ENCODE peak calls at places on chromosomes 7 and 10, in six cellular contexts. E, X, J, D, H and S are unnamed samples.

GRCh38 chr7:128266891-128267839 is 26.1 kb downstream of the LEP start:
- DNase-seq in E (peak), X (peak), J (peak), D (no peak), H (no peak), S (no peak)

GRCh38 chr7:8208661-8209060 is 53.3 kb downstream of the ICA1 start:
- DNase-seq in E (no peak), X (no peak), J (no peak), D (no peak), H (no peak), S (no peak)

GRCh38 chr7:5630670-5631069 is 150.8 kb downstream of the RNF216 start:
- DNase-seq in E (no peak), X (no peak), J (no peak), D (no peak), H (no peak), S (no peak)

GRCh38 chr7:116399808-116400207 is 99.7 kb upstream of the CAV2 start:
- DNase-seq in E (peak), X (no peak), J (no peak), D (no peak), H (no peak), S (no peak)

GRCh38 chr10:43855667-43856210 is 207.1 kb upstream of the ZNF32 start:
- DNase-seq in E (no peak), X (no peak), J (peak), D (no peak), H (no peak), S (no peak)

GRCh38 chr10:12418000-12418399 is 68.7 kb downstream of the CAMK1D start:
- DNase-seq in E (peak), X (no peak), J (peak), D (no peak), H (no peak), S (no peak)

GRCh38 chr10:44071479-44071878 is 313.4 kb downstream of the CXCL12 start:
- DNase-seq in E (peak), X (no peak), J (no peak), D (no peak), H (no peak), S (no peak)

GRCh38 chr10:98041352-98042043 is 11.1 kb upstream of the CRTAC1 start:
- DNase-seq in E (peak), X (peak), J (peak), D (peak), H (no peak), S (peak)

GRCh38 chr7:96410440-96410839 is 88.5 kb upstream of the SLC25A13 start:
- DNase-seq in E (no peak), X (no peak), J (no peak), D (no peak), H (no peak), S (no peak)

GRCh38 chr7:26657139-26657753 is 207.1 kb downstream of the SKAP2 start:
- DNase-seq in E (no peak), X (no peak), J (no peak), D (no peak), H (no peak), S (no peak)

GRCh38 chr10:62924344-62924748 is 108.2 kb upstream of the EGR2 start:
- DNase-seq in E (no peak), X (no peak), J (no peak), D (no peak), H (no peak), S (peak)

GRCh38 chr7:90897961-90898469 is 301.9 kb downstream of the CDK14 start:
- DNase-seq in E (no peak), X (no peak), J (no peak), D (no peak), H (no peak), S (no peak)

GRCh38 chr10:80163741-80164341 is 31.3 kb downstream of the PLAC9 start:
- DNase-seq in E (peak), X (no peak), J (no peak), D (peak), H (no peak), S (no peak)

GRCh38 chr10:62093863-62094291 is 174.8 kb downstream of the RTKN2 start:
- DNase-seq in E (peak), X (no peak), J (no peak), D (no peak), H (no peak), S (no peak)

GRCh38 chr10:63264852-63265617 is 131.9 kb downstream of the NRBF2 start:
- DNase-seq in E (peak), X (no peak), J (no peak), D (peak), H (no peak), S (no peak)

GRCh38 chr10:88953662-88954061 is 1.1 kb upstream of the ACTA2 start:
- DNase-seq in E (no peak), X (no peak), J (no peak), D (no peak), H (no peak), S (no peak)

GRCh38 chr10:44786451-44786850 is 124.7 kb upstream of the TMEM72 start:
- DNase-seq in E (peak), X (no peak), J (no peak), D (no peak), H (no peak), S (no peak)

GRCh38 chr7:1938788-1939433 is 268.8 kb downstream of the ELFN1 start:
- DNase-seq in E (no peak), X (no peak), J (peak), D (no peak), H (no peak), S (no peak)

GRCh38 chr7:92880212-92881090 is 44.1 kb upstream of the CDK6 start:
- DNase-seq in E (no peak), X (no peak), J (no peak), D (peak), H (no peak), S (peak)
- TF ChIP-seq CTCF in E (peak), X (peak), J (peak), D (peak), H (no peak), S (no peak)

GRCh38 chr7:144011458-144012230 is 11.5 kb downstream of the OR6B1 start:
- DNase-seq in E (peak), X (no peak), J (no peak), D (peak), H (no peak), S (no peak)
- TF ChIP-seq CTCF in E (peak), X (no peak), J (no peak), D (peak), H (no peak), S (no peak)

DNA sequence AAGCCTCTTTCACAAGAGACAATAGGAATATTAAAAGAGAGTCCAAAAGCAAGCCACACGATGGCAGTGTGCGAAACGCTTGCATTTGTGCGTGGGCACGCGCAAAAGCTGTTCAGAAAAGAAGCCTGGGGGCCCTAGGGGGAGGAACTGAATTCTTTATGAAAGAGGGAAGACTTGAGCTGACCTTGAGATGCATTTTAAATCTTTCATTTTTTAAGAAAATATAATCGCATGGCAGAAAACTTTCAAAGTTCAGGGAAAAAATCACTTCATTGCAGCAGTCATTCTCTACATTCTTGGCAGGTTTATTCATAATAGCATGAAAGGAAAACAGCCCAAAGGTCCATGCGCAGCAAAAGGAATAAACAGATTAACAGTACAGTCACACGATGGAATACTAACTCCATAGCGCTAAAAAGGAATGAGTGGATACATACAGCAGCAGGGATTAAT is 206.5 kb upstream of the PRKCQ start:
- DNase-seq in E (peak), X (peak), J (no peak), D (peak), H (no peak), S (no peak)
- TF ChIP-seq CTCF in E (peak), X (peak), J (peak), D (peak), H (no peak), S (peak)

DNA sequence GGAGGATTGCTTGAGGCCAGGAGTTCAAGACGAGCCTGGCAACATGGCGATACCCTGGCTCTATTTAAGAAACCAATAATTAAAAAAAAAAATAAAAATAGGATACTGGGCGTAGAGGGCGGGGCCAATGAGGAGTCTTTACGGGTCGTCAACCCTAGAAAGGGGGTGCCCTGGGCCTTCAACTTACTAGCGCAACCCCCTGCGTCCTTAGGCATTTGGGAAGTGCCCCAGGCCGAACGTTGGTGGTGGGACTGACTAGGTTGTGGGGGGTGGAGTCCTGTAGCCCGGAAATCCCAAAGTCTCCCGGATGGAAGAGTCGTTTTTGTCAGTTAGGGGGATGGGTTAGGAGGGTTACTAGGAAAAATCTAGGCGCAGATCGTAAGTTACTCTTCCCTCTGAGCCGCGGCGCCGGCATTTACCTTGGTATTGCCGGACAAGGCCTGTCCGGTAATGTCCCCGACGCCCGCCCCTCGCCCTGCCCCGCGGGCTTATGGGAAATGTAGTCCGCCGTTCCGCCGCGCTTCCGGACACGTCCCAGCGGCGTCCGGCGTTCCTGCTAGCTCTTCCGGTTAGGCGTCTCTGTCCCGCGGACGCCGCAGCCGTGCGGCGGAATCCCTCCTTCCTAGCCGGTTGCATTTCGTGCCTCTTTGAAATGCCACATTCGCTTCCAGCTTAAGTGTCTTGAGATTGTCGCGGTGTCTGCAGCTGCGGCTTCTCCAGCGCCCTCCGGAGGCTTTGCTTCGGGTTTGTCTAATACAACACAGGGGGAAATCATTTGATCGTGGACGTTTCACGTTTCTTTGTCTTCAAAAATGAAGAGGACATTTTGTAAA is 1.3 kb upstream of the ACBD5 start:
- DNase-seq in E (peak), X (peak), J (peak), D (peak), H (peak), S (peak)
- TF ChIP-seq CTCF in E (no peak), X (no peak), J (peak), D (peak), H (no peak), S (peak)

GRCh38 chr7:145331076-145331475 is 495.2 kb upstream of the TPK1 start:
- DNase-seq in E (no peak), X (no peak), J (no peak), D (no peak), H (no peak), S (no peak)
- TF ChIP-seq CTCF in E (no peak), X (peak), J (no peak), D (no peak), H (no peak), S (no peak)